ENCODE peak calls at places on chromosome 14, in four cellular contexts. One of them, this sample, is unnamed.

GRCh38 chr14:44712095-44712822 is 205.2 kb upstream of the FSCB start:
- DNase-seq in mesendoderm: no peak
- DNase-seq in activated T-helper 1 cell treated with anti-CD3 and anti-CD28 coated beads, Interleukin-12 subunit alpha, Interleukin-12 subunit beta, Interleukin-2, Interleukin-4 antibody, amounts not matched to agents 30 ng/mL and 10 ng/mL and 1 ng/mL, durations not matched to agents 14 hours and 24 hours and 36 hours: no peak
- DNase-seq in activated T-helper 9 cell treated with anti-CD3 and anti-CD28 coated beads, Interleukin-2, amount 50 U/mL, for 16 hours: no peak
- DNase-seq in this sample: no peak

GRCh38 chr14:80315681-80316080 is 104.4 kb upstream of the DIO2 start:
- DNase-seq in mesendoderm: peak
- DNase-seq in activated T-helper 1 cell treated with anti-CD3 and anti-CD28 coated beads, Interleukin-12 subunit alpha, Interleukin-12 subunit beta, Interleukin-2, Interleukin-4 antibody, amounts not matched to agents 30 ng/mL and 10 ng/mL and 1 ng/mL, durations not matched to agents 14 hours and 24 hours and 36 hours: no peak
- DNase-seq in activated T-helper 9 cell treated with anti-CD3 and anti-CD28 coated beads, Interleukin-2, amount 50 U/mL, for 16 hours: no peak
- DNase-seq in this sample: peak

GRCh38 chr14:102905116-102906108 is 17.1 kb upstream of the AMN start:
- DNase-seq in mesendoderm: no peak
- DNase-seq in activated T-helper 1 cell treated with anti-CD3 and anti-CD28 coated beads, Interleukin-12 subunit alpha, Interleukin-12 subunit beta, Interleukin-2, Interleukin-4 antibody, amounts not matched to agents 30 ng/mL and 10 ng/mL and 1 ng/mL, durations not matched to agents 14 hours and 24 hours and 36 hours: no peak
- DNase-seq in activated T-helper 9 cell treated with anti-CD3 and anti-CD28 coated beads, Interleukin-2, amount 50 U/mL, for 16 hours: no peak
- DNase-seq in this sample: no peak

GRCh38 chr14:104395941-104396681 is 183.5 kb upstream of the C14orf180 start:
- DNase-seq in mesendoderm: no peak
- DNase-seq in activated T-helper 1 cell treated with anti-CD3 and anti-CD28 coated beads, Interleukin-12 subunit alpha, Interleukin-12 subunit beta, Interleukin-2, Interleukin-4 antibody, amounts not matched to agents 30 ng/mL and 10 ng/mL and 1 ng/mL, durations not matched to agents 14 hours and 24 hours and 36 hours: no peak
- DNase-seq in activated T-helper 9 cell treated with anti-CD3 and anti-CD28 coated beads, Interleukin-2, amount 50 U/mL, for 16 hours: no peak
- DNase-seq in this sample: no peak

GRCh38 chr14:93688239-93688666 is 100.0 kb downstream of the PRIMA1 start:
- DNase-seq in mesendoderm: peak
- DNase-seq in activated T-helper 1 cell treated with anti-CD3 and anti-CD28 coated beads, Interleukin-12 subunit alpha, Interleukin-12 subunit beta, Interleukin-2, Interleukin-4 antibody, amounts not matched to agents 30 ng/mL and 10 ng/mL and 1 ng/mL, durations not matched to agents 14 hours and 24 hours and 36 hours: no peak
- DNase-seq in activated T-helper 9 cell treated with anti-CD3 and anti-CD28 coated beads, Interleukin-2, amount 50 U/mL, for 16 hours: no peak
- DNase-seq in this sample: peak

GRCh38 chr14:74105381-74105780 is 20.6 kb downstream of the LIN52 start:
- DNase-seq in mesendoderm: no peak
- DNase-seq in activated T-helper 1 cell treated with anti-CD3 and anti-CD28 coated beads, Interleukin-12 subunit alpha, Interleukin-12 subunit beta, Interleukin-2, Interleukin-4 antibody, amounts not matched to agents 30 ng/mL and 10 ng/mL and 1 ng/mL, durations not matched to agents 14 hours and 24 hours and 36 hours: no peak
- DNase-seq in activated T-helper 9 cell treated with anti-CD3 and anti-CD28 coated beads, Interleukin-2, amount 50 U/mL, for 16 hours: no peak
- DNase-seq in this sample: no peak

GRCh38 chr14:102917469-102918211 is 4.8 kb upstream of the AMN start:
- DNase-seq in mesendoderm: peak
- DNase-seq in activated T-helper 1 cell treated with anti-CD3 and anti-CD28 coated beads, Interleukin-12 subunit alpha, Interleukin-12 subunit beta, Interleukin-2, Interleukin-4 antibody, amounts not matched to agents 30 ng/mL and 10 ng/mL and 1 ng/mL, durations not matched to agents 14 hours and 24 hours and 36 hours: peak
- DNase-seq in activated T-helper 9 cell treated with anti-CD3 and anti-CD28 coated beads, Interleukin-2, amount 50 U/mL, for 16 hours: peak
- DNase-seq in this sample: no peak

GRCh38 chr14:22994762-22995275 is 12.5 kb upstream of the AJUBA start:
- DNase-seq in mesendoderm: peak
- DNase-seq in activated T-helper 1 cell treated with anti-CD3 and anti-CD28 coated beads, Interleukin-12 subunit alpha, Interleukin-12 subunit beta, Interleukin-2, Interleukin-4 antibody, amounts not matched to agents 30 ng/mL and 10 ng/mL and 1 ng/mL, durations not matched to agents 14 hours and 24 hours and 36 hours: no peak
- DNase-seq in activated T-helper 9 cell treated with anti-CD3 and anti-CD28 coated beads, Interleukin-2, amount 50 U/mL, for 16 hours: no peak
- DNase-seq in this sample: no peak

GRCh38 chr14:76781648-76782051 is 20.4 kb downstream of the VASH1 start:
- DNase-seq in mesendoderm: no peak
- DNase-seq in activated T-helper 1 cell treated with anti-CD3 and anti-CD28 coated beads, Interleukin-12 subunit alpha, Interleukin-12 subunit beta, Interleukin-2, Interleukin-4 antibody, amounts not matched to agents 30 ng/mL and 10 ng/mL and 1 ng/mL, durations not matched to agents 14 hours and 24 hours and 36 hours: no peak
- DNase-seq in activated T-helper 9 cell treated with anti-CD3 and anti-CD28 coated beads, Interleukin-2, amount 50 U/mL, for 16 hours: no peak
- DNase-seq in this sample: no peak

GRCh38 chr14:77107228-77107627 is 9.2 kb downstream of the CIPC start:
- DNase-seq in mesendoderm: no peak
- DNase-seq in activated T-helper 1 cell treated with anti-CD3 and anti-CD28 coated beads, Interleukin-12 subunit alpha, Interleukin-12 subunit beta, Interleukin-2, Interleukin-4 antibody, amounts not matched to agents 30 ng/mL and 10 ng/mL and 1 ng/mL, durations not matched to agents 14 hours and 24 hours and 36 hours: no peak
- DNase-seq in activated T-helper 9 cell treated with anti-CD3 and anti-CD28 coated beads, Interleukin-2, amount 50 U/mL, for 16 hours: no peak
- DNase-seq in this sample: no peak

GRCh38 chr14:92426237-92426636 is 87.3 kb upstream of the RIN3 start:
- DNase-seq in mesendoderm: no peak
- DNase-seq in activated T-helper 1 cell treated with anti-CD3 and anti-CD28 coated beads, Interleukin-12 subunit alpha, Interleukin-12 subunit beta, Interleukin-2, Interleukin-4 antibody, amounts not matched to agents 30 ng/mL and 10 ng/mL and 1 ng/mL, durations not matched to agents 14 hours and 24 hours and 36 hours: no peak
- DNase-seq in activated T-helper 9 cell treated with anti-CD3 and anti-CD28 coated beads, Interleukin-2, amount 50 U/mL, for 16 hours: no peak
- DNase-seq in this sample: no peak

GRCh38 chr14:22070119-22070982 is 396.7 kb upstream of the OR4E1 start:
- DNase-seq in mesendoderm: peak
- DNase-seq in activated T-helper 1 cell treated with anti-CD3 and anti-CD28 coated beads, Interleukin-12 subunit alpha, Interleukin-12 subunit beta, Interleukin-2, Interleukin-4 antibody, amounts not matched to agents 30 ng/mL and 10 ng/mL and 1 ng/mL, durations not matched to agents 14 hours and 24 hours and 36 hours: peak
- DNase-seq in activated T-helper 9 cell treated with anti-CD3 and anti-CD28 coated beads, Interleukin-2, amount 50 U/mL, for 16 hours: peak
- DNase-seq in this sample: no peak

GRCh38 chr14:77043177-77043983 is 14.9 kb upstream of the IRF2BPL start:
- DNase-seq in mesendoderm: no peak
- DNase-seq in activated T-helper 1 cell treated with anti-CD3 and anti-CD28 coated beads, Interleukin-12 subunit alpha, Interleukin-12 subunit beta, Interleukin-2, Interleukin-4 antibody, amounts not matched to agents 30 ng/mL and 10 ng/mL and 1 ng/mL, durations not matched to agents 14 hours and 24 hours and 36 hours: peak
- DNase-seq in activated T-helper 9 cell treated with anti-CD3 and anti-CD28 coated beads, Interleukin-2, amount 50 U/mL, for 16 hours: peak
- DNase-seq in this sample: no peak

GRCh38 chr14:35632276-35633071 is 98.5 kb downstream of the INSM2 start:
- DNase-seq in mesendoderm: no peak
- DNase-seq in activated T-helper 1 cell treated with anti-CD3 and anti-CD28 coated beads, Interleukin-12 subunit alpha, Interleukin-12 subunit beta, Interleukin-2, Interleukin-4 antibody, amounts not matched to agents 30 ng/mL and 10 ng/mL and 1 ng/mL, durations not matched to agents 14 hours and 24 hours and 36 hours: no peak
- DNase-seq in activated T-helper 9 cell treated with anti-CD3 and anti-CD28 coated beads, Interleukin-2, amount 50 U/mL, for 16 hours: no peak
- DNase-seq in this sample: no peak

GRCh38 chr14:95397325-95397724 is 77.6 kb upstream of the CLMN start:
- DNase-seq in mesendoderm: no peak
- DNase-seq in activated T-helper 1 cell treated with anti-CD3 and anti-CD28 coated beads, Interleukin-12 subunit alpha, Interleukin-12 subunit beta, Interleukin-2, Interleukin-4 antibody, amounts not matched to agents 30 ng/mL and 10 ng/mL and 1 ng/mL, durations not matched to agents 14 hours and 24 hours and 36 hours: no peak
- DNase-seq in activated T-helper 9 cell treated with anti-CD3 and anti-CD28 coated beads, Interleukin-2, amount 50 U/mL, for 16 hours: no peak
- DNase-seq in this sample: no peak

GRCh38 chr14:74804219-74804825 is 41.2 kb downstream of the YLPM1 start:
- DNase-seq in mesendoderm: peak
- DNase-seq in activated T-helper 1 cell treated with anti-CD3 and anti-CD28 coated beads, Interleukin-12 subunit alpha, Interleukin-12 subunit beta, Interleukin-2, Interleukin-4 antibody, amounts not matched to agents 30 ng/mL and 10 ng/mL and 1 ng/mL, durations not matched to agents 14 hours and 24 hours and 36 hours: peak
- DNase-seq in activated T-helper 9 cell treated with anti-CD3 and anti-CD28 coated beads, Interleukin-2, amount 50 U/mL, for 16 hours: no peak
- DNase-seq in this sample: no peak

GRCh38 chr14:67576216-67576615 is 23.9 kb downstream of the PIGH start:
- DNase-seq in mesendoderm: no peak
- DNase-seq in activated T-helper 1 cell treated with anti-CD3 and anti-CD28 coated beads, Interleukin-12 subunit alpha, Interleukin-12 subunit beta, Interleukin-2, Interleukin-4 antibody, amounts not matched to agents 30 ng/mL and 10 ng/mL and 1 ng/mL, durations not matched to agents 14 hours and 24 hours and 36 hours: no peak
- DNase-seq in activated T-helper 9 cell treated with anti-CD3 and anti-CD28 coated beads, Interleukin-2, amount 50 U/mL, for 16 hours: no peak
- DNase-seq in this sample: no peak

This sample was measured in iPS DF 6.9.